ENCODE peak calls at places on chromosomes 11 and 22, in seven cellular contexts. E, C, A, B, U, M and Y are unnamed samples.

GRCh38 chr11:69376155-69377028 is 82.4 kb downstream of the MYEOV start:
- DNase-seq in U (no peak), M (no peak), A (no peak), C (no peak), E (peak; percentile 19), B (no peak), Y (no peak)

GRCh38 chr11:118956094-118956846 is at the start of gene UPK2:
- DNase-seq in A (no peak), B (peak; percentile 27), C (peak; percentile 93), M (peak; percentile 67), E (peak; percentile 95), U (peak; percentile 92), Y (peak; percentile 79)

GRCh38 chr11:11856638-11857037 is 14.9 kb downstream of the USP47 start:
- DNase-seq in B (no peak), A (no peak), U (no peak), E (no peak), M (no peak), C (no peak), Y (no peak)

GRCh38 chr11:79335681-79336080 is 105.1 kb downstream of the TENM4 start:
- DNase-seq in M (no peak), E (no peak), B (no peak), A (no peak), C (no peak), U (no peak), Y (no peak)

GRCh38 chr11:119099707-119100106 is 1.9 kb downstream of the DPAGT1 start:
- DNase-seq in E (no peak), U (no peak), A (no peak), C (no peak), M (no peak), B (no peak), Y (no peak)

GRCh38 chr11:35484435-35484834 is 41.0 kb downstream of the PAMR1 start:
- DNase-seq in M (no peak), C (no peak), U (no peak), A (no peak), E (no peak), B (no peak), Y (no peak)

GRCh38 chr22:49197500-49197899 is 630.2 kb downstream of the BRD1 start:
- DNase-seq in E (no peak), C (no peak), U (no peak), M (no peak), A (no peak), B (no peak), Y (peak; percentile 51)

GRCh38 chr11:75202195-75202594 is 38.4 kb upstream of the TPBGL start:
- DNase-seq in M (no peak), C (no peak), E (no peak), B (no peak), A (no peak), U (no peak), Y (no peak)

GRCh38 chr11:236774-237767 is at the start of gene PSMD13:
- DNase-seq in B (no peak), A (no peak), U (peak; percentile 94), E (peak; percentile 94), M (peak; percentile 79), C (peak; percentile 90), Y (peak; percentile 68)

GRCh38 chr22:42433754-42434153 is 1.6 kb upstream of the NFAM1 start:
- DNase-seq in B (peak; percentile 66), E (no peak), A (no peak), U (no peak), M (peak; percentile 71), C (no peak), Y (no peak)

GRCh38 chr11:118565062-118565461 is 669 bp downstream of the IFT46 start:
- DNase-seq in U (no peak), E (peak; percentile 55), M (no peak), C (no peak), A (no peak), B (no peak), Y (no peak)

GRCh38 chr11:69079891-69080290 is 31.2 kb downstream of the TPCN2 start:
- DNase-seq in C (no peak), E (no peak), U (no peak), B (no peak), A (no peak), M (no peak), Y (no peak)

GRCh38 chr11:16791494-16791961 is 53.1 kb downstream of the C11orf58 start:
- DNase-seq in M (no peak), E (no peak), B (peak; percentile 34), C (no peak), U (no peak), A (no peak), Y (no peak)

GRCh38 chr11:69292221-69292648 is 1.7 kb upstream of the MYEOV start:
- DNase-seq in B (no peak), U (no peak), C (peak; percentile 53), M (no peak), A (no peak), E (peak; percentile 51), Y (no peak)

GRCh38 chr11:123085497-123085896 is 23.6 kb upstream of the HSPA8 start:
- DNase-seq in E (no peak), B (no peak), C (no peak), M (no peak), A (no peak), U (no peak), Y (no peak)